ENCODE peak calls at places on chromosome 4, in four cellular contexts. G is K562, J is A549, T is ovary. A is an unnamed sample.

GRCh38 chr4:184757810-184758209 is 23.9 kb upstream of the CENPU start:
- DNase-seq in G (no peak), J (no peak), T (no peak), A (no peak)

GRCh38 chr4:150464523-150464922 is 117.4 kb upstream of the MAB21L2 start:
- DNase-seq in G (no peak), J (no peak), T (no peak), A (no peak)

GRCh38 chr4:145839151-145839550 is 99.5 kb downstream of the ZNF827 start:
- DNase-seq in G (no peak), J (no peak), T (no peak), A (no peak)

GRCh38 chr4:6516762-6517161 is 44.3 kb upstream of the PPP2R2C start:
- DNase-seq in G (no peak), J (no peak), T (no peak), A (no peak)

GRCh38 chr4:153207561-153207960 is 3.3 kb downstream of the TRIM2 start:
- DNase-seq in G (peak; percentile 43), J (peak; percentile 16), T (peak; percentile 37), A (no peak)

GRCh38 chr4:183261953-183262775 is 57.9 kb downstream of the CLDN22 start:
- DNase-seq in G (peak; percentile 71), J (peak; percentile 67), T (peak; percentile 84), A (peak; percentile 93)

GRCh38 chr4:99062120-99062519 is 26.5 kb downstream of the ADH5 start:
- DNase-seq in G (no peak), J (peak; percentile 4), T (no peak), A (no peak)

GRCh38 chr4:93334003-93334402 is 494.6 kb upstream of the ATOH1 start:
- DNase-seq in G (no peak), J (no peak), T (no peak), A (no peak)

GRCh38 chr4:54586343-54586953 is 71.3 kb upstream of the KIT start:
- DNase-seq in G (peak; percentile 28), J (peak; percentile 4), T (no peak), A (no peak)

GRCh38 chr4:42397256-42397634 is at the start of gene SHISA3:
- DNase-seq in G (no peak), J (no peak), T (no peak), A (no peak)

GRCh38 chr4:8292388-8293107 is 23.0 kb downstream of the HTRA3 start:
- DNase-seq in G (no peak), J (no peak), T (peak; percentile 14), A (no peak)

GRCh38 chr4:2866160-2866861 is 22.7 kb downstream of the ADD1 start:
- DNase-seq in G (no peak), J (no peak), T (no peak), A (no peak)

GRCh38 chr4:25308761-25309160 is 3.8 kb upstream of the ZCCHC4 start:
- DNase-seq in G (no peak), J (no peak), T (no peak), A (no peak)

GRCh38 chr4:110916505-110916904 is 293.6 kb upstream of the PITX2 start:
- DNase-seq in G (no peak), J (no peak), T (no peak), A (no peak)

GRCh38 chr4:185395255-185395955 is at the start of gene LRP2BP:
- DNase-seq in G (no peak), J (no peak), T (no peak), A (no peak)

GRCh38 chr4:141036786-141037185 is 96.5 kb downstream of the RNF150 start:
- DNase-seq in G (no peak), J (no peak), T (no peak), A (no peak)

GRCh38 chr4:26141101-26141830 is 179.5 kb upstream of the RBPJ start:
- DNase-seq in G (no peak), J (no peak), T (no peak), A (no peak)

GRCh38 chr4:157128395-157128794 is 52.4 kb downstream of the GLRB start:
- DNase-seq in G (no peak), J (peak; percentile 15), T (no peak), A (no peak)

GRCh38 chr4:145920205-145920604 is 18.4 kb downstream of the ZNF827 start:
- DNase-seq in G (no peak), J (no peak), T (no peak), A (no peak)

GRCh38 chr4:34814266-34814665 is 1430.0 kb downstream of the ARAP2 start:
- DNase-seq in G (no peak), J (no peak), T (no peak), A (no peak)

GRCh38 chr4:17788956-17789355 is 7.5 kb upstream of the FAM184B start:
- DNase-seq in G (no peak), J (no peak), T (no peak), A (peak; percentile 12)

GRCh38 chr4:985123-985830 is 1.6 kb upstream of the IDUA start:
- DNase-seq in G (peak; percentile 91), J (no peak), T (no peak), A (no peak)

GRCh38 chr4:89247951-89248350 is 59.6 kb downstream of the GPRIN3 start:
- DNase-seq in G (no peak), J (no peak), T (no peak), A (no peak)

GRCh38 chr4:185383451-185383850 is 12.3 kb downstream of the LRP2BP start:
- DNase-seq in G (no peak), J (no peak), T (no peak), A (no peak)

GRCh38 chr4:182170417-182170935 is 72.7 kb upstream of the TENM3 start:
- DNase-seq in G (no peak), J (no peak), T (no peak), A (no peak)

GRCh38 chr4:119103263-119103662 is 32.4 kb upstream of the MYOZ2 start:
- DNase-seq in G (no peak), J (peak; percentile 96), T (no peak), A (no peak)

GRCh38 chr4:119100640-119101039 is 35.0 kb upstream of the MYOZ2 start:
- DNase-seq in G (no peak), J (no peak), T (no peak), A (no peak)

GRCh38 chr4:119098306-119098705 is 37.3 kb upstream of the MYOZ2 start:
- DNase-seq in G (no peak), J (no peak), T (no peak), A (no peak)

GRCh38 chr4:119097282-119097900 is 38.2 kb upstream of the MYOZ2 start:
- DNase-seq in G (no peak), J (no peak), T (no peak), A (no peak)

DNA sequence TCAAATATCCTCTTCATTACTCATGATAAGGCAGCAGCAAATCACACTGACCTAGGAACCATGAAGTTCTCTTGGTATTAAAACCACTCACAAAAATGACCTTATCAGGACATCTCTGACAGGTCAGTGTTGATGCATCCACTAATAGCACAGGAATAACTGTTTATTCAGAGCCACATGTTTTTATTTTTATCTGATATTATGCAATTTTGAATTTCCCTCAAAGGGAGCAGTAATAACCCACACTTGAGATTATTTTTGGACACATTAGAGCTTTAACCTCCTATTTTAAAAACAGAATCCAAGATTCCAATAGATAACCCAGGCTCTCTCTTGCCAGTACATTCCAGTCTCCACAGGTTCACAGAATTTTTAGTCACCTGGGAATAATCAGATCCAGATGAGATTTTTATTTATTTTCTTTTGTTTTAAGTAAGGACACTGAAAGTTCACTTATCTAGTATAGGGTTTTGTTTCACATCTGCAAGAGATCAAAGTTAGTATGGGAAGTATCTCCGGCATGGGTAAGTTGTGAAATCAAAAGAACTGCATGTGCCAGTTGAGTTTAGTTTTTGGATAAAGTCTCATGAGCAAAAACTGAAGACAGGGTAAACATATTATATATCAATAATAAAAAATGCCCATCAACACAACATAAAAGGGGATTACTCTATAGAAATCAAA is 36.3 kb upstream of the MYOZ2 start:
- DNase-seq in G (no peak), J (no peak), T (no peak), A (no peak)
- H3K4me1 ChIP-seq in G (no peaks in the 10 kb centered on the region), J (peaks cover 49% of the 10 kb centered on the region), T (no peaks in the 10 kb centered on the region), A (peaks cover 12% of the 10 kb centered on the region)

DNA sequence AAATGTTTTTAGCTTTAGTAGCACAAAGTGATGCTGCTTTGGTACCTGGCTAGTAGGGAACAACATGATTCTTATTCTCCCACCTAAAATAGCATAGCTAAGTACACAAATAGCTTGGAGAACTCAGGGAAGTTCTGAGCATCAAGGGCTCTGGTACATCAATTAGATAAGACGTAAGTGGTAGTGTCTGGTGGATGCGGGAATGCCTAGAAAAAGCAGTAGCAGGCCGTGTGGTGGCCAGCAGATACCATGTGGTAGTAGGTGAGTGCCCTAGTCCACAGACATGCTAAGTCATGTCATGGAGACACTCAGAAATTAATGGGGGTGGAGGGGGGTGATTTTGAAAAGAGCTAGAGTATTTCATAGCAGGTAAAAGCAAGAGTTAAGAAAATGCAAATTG is 347.3 kb upstream of the NOCT start:
- DNase-seq in G (no peak), J (no peak), T (no peak), A (no peak)
- TF ChIP-seq EP300 in G (no peak), J (no peak), T (no peak), A (no peak)

GRCh38 chr4:76200771-76201224 is 12.8 kb downstream of the SCARB2 start:
- DNase-seq in G (no peak), J (no peak), T (no peak), A (peak; percentile 72)
- H3K4me1 ChIP-seq in G (peaks cover 18% of the 10 kb centered on the region), J (peaks cover 27% of the 10 kb centered on the region), T (peaks cover 34% of the 10 kb centered on the region), A (peaks cover 98% of the 10 kb centered on the region)

DNA sequence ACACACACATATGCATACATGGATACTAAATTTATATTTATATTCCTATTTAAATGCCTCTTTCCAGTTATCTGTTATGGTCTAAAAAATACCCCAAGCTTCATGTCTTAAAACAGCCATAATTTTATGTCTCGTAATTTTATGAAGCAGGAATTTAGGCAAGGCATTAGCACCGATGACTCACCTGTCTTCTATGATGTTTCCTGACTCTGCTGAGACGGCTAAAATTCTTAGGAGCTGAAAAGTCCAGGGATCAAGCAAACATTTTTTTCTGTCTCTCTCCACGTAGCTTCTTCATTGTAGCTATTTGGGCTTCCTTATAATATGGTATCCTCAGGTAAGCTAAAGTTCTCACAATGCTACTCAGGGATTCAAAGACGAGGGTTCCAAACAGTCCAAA is 930.3 kb downstream of the STIM2 start:
- DNase-seq in G (no peak), J (no peak), T (no peak), A (no peak)
- TF ChIP-seq EP300 in G (no peak), J (no peak), T (no peak), A (no peak)